ENCODE peak calls at places on chromosomes 13 and 19, in nine cellular contexts. A is NCI-H2171 treated with DMSO at 0.1 percent for 48 hours; B is NCI-H510A treated with DMSO at 0.1 percent for 48 hours; X is activated gamma-delta T cell treated with anti-CD3 and anti-CD28 coated beads, Interleukin-2, amount 50 U/mL, for 16 hours; W is Kasumi-1; F is NAMALWA; J is stimulated activated CD8-positive, alpha-beta memory T cell treated with anti-CD3 and anti-CD28 coated beads, Interleukin-15, amount 100 ng/mL, for 48 hours; K is T-cell; N is GM13976. L is an unnamed sample.
A peak's percentile ranks its signal among the peaks of the same experiment; 100 is the strongest.

GRCh38 chr13:48235100-48235813 is 2.3 kb downstream of the ITM2B start:
- DNase-seq in J (no peak), W (no peak), X (no peak), N (peak; percentile 29), F (peak; percentile 45), B (no peak), A (peak; percentile 53), K (no peak), L (peak; percentile 49)

GRCh38 chr13:112709825-112710783 is 20.3 kb downstream of the ATP11A start:
- DNase-seq in N (no peak), X (no peak), W (no peak), K (no peak), B (no peak), F (no peak), A (no peak), J (no peak), L (no peak)

GRCh38 chr13:20126460-20127262 is 34.2 kb downstream of the GJA3 start:
- DNase-seq in F (no peak), W (peak; percentile 49), J (no peak), B (no peak), X (no peak), N (no peak), K (no peak), A (no peak), L (no peak)

GRCh38 chr19:7159105-7159933 is 89.8 kb downstream of the ZNF557 start:
- DNase-seq in W (no peak), B (no peak), J (no peak), F (no peak), X (no peak), K (no peak), A (peak; percentile 23), N (no peak), L (no peak)

GRCh38 chr13:47798906-47799305 is 202.2 kb downstream of the SUCLA2 start:
- DNase-seq in A (no peak), X (no peak), W (peak; percentile 36), K (no peak), F (peak; percentile 32), J (no peak), N (no peak), B (no peak), L (no peak)

GRCh38 chr13:41060723-41061074 is 610 bp upstream of the WBP4 start:
- DNase-seq in K (peak; percentile 79), W (peak; percentile 79), X (peak; percentile 79), N (peak; percentile 76), F (peak; percentile 89), B (no peak), A (peak; percentile 80), J (peak; percentile 83), L (peak; percentile 93)

GRCh38 chr13:28324181-28324789 is 170.6 kb downstream of the FLT1 start:
- DNase-seq in N (peak; percentile 80), K (peak; percentile 43), X (peak; percentile 20), W (peak; percentile 26), F (peak; percentile 81), J (peak; percentile 25), B (peak; percentile 60), A (peak; percentile 13), L (no peak)

GRCh38 chr19:46551175-46551574 is 50.0 kb upstream of the CALM3 start:
- DNase-seq in K (no peak), A (no peak), W (peak; percentile 78), J (no peak), X (no peak), N (no peak), B (no peak), F (no peak), L (no peak)

GRCh38 chr13:46475586-46475991 is 77.4 kb upstream of the LRCH1 start:
- DNase-seq in X (no peak), J (no peak), A (no peak), K (no peak), N (no peak), F (no peak), W (no peak), B (no peak), L (no peak)

GRCh38 chr19:1904385-1905070 is 671 bp upstream of the ADAT3 start:
- DNase-seq in B (no peak), K (no peak), A (no peak), X (no peak), J (no peak), F (peak; percentile 87), W (peak; percentile 88), N (peak; percentile 74), L (peak; percentile 68)

L was measured in lower lobe of right lung.